ENCODE peak calls at places on chromosomes 6 and 20, in four cellular contexts. Z is fibroblast of lung, Q is AG04450, V is aorta. N is an unnamed sample. For H3K27me3 and H3K9me3, the result is how much of the 10 kb centered on the place peaks cover.

GRCh38 chr6:161273356-161273751 is 507 bp downstream of the AGPAT4 start:
- DNase-seq in V (peak), Q (no peak), Z (peak), N (peak)

GRCh38 chr6:52371656-52372151 is 9.8 kb downstream of the PAQR8 start:
- DNase-seq in Q (no peak), Z (peak), V (no peak), N (no peak)

GRCh38 chr20:62429455-62430310 is 2.3 kb upstream of the RBBP8NL start:
- DNase-seq in Q (no peak), Z (no peak), V (no peak), N (no peak)

GRCh38 chr20:62646851-62647520 is 4.7 kb downstream of the SLCO4A1 start:
- DNase-seq in Z (no peak), V (no peak), Q (no peak), N (no peak)

GRCh38 chr20:44075191-44075949 is 111.6 kb downstream of the JPH2 start:
- DNase-seq in Z (no peak), V (no peak), Q (no peak), N (no peak)

GRCh38 chr6:134026597-134026996 is 25.8 kb downstream of the SLC2A12 start:
- DNase-seq in Z (peak), V (no peak), Q (no peak), N (no peak)

GRCh38 chr6:132388291-132388690 is 13.0 kb downstream of the MOXD1 start:
- DNase-seq in V (no peak), Q (no peak), Z (no peak), N (no peak)

GRCh38 chr6:129047834-129048233 is 164.9 kb downstream of the LAMA2 start:
- DNase-seq in Q (no peak), V (no peak), Z (no peak), N (no peak)

GRCh38 chr20:57653546-57653900 is 33.3 kb upstream of the ZBP1 start:
- DNase-seq in Z (no peak), Q (no peak), V (no peak), N (peak)

GRCh38 chr6:11854418-11855165 is 76.0 kb upstream of the ADTRP start:
- DNase-seq in Q (peak), Z (peak), V (no peak), N (no peak)

GRCh38 chr6:89792881-89793280 is 26.7 kb downstream of the MDN1 start:
- DNase-seq in V (no peak), Q (no peak), Z (peak), N (no peak)

GRCh38 chr6:54481096-54481495 is 172.9 kb downstream of the TINAG start:
- DNase-seq in Q (no peak), V (no peak), Z (no peak), N (no peak)

GRCh38 chr20:23205656-23206055 is 119.5 kb upstream of the CD93 start:
- DNase-seq in Z (peak), V (peak), Q (no peak), N (peak)

GRCh38 chr20:61529354-61529753 is 277.3 kb downstream of the CDH4 start:
- DNase-seq in Q (no peak), Z (no peak), V (no peak), N (no peak)

GRCh38 chr6:167683028-167683862 is 143.5 kb upstream of the AFDN start:
- DNase-seq in Q (no peak), V (peak), Z (peak), N (no peak)

GRCh38 chr20:37907677-37908397 is 4.9 kb downstream of the VSTM2L start:
- DNase-seq in Q (peak), Z (no peak), V (no peak), N (no peak)

GRCh38 chr6:18126116-18126515 is 3.6 kb upstream of the NHLRC1 start:
- DNase-seq in Q (no peak), Z (peak), V (no peak), N (no peak)

GRCh38 chr6:169023161-169023874 is 230.3 kb downstream of the THBS2 start:
- DNase-seq in Z (no peak), Q (no peak), V (no peak), N (no peak)

GRCh38 chr20:16580127-16580526 is 6.9 kb upstream of the KIF16B start:
- DNase-seq in V (no peak), Z (peak), Q (no peak), N (no peak)

GRCh38 chr6:31763617-31763940 is 1.1 kb downstream of the SAPCD1 start:
- DNase-seq in V (no peak), Z (peak), Q (no peak), N (no peak)

GRCh38 chr20:13430346-13431002 is 208.3 kb downstream of the TASP1 start:
- DNase-seq in Z (no peak), Q (no peak), V (no peak), N (no peak)

GRCh38 chr6:167795321-167795811 is 31.3 kb upstream of the AFDN start:
- DNase-seq in Q (no peak), V (no peak), Z (no peak), N (no peak)

GRCh38 chr20:37917436-37917835 is 14.5 kb downstream of the VSTM2L start:
- DNase-seq in V (no peak), Z (no peak), Q (no peak), N (no peak)

GRCh38 chr20:39944861-39945260 is 744.2 kb downstream of the MAFB start:
- DNase-seq in Z (no peak), V (no peak), Q (no peak), N (no peak)

GRCh38 chr6:10676403-10676802 is 18.0 kb downstream of the C6orf52 start:
- DNase-seq in V (no peak), Z (no peak), Q (no peak), N (no peak)

GRCh38 chr6:163132050-163132750 is 282.3 kb upstream of the QKI start:
- DNase-seq in Q (no peak), V (no peak), Z (peak), N (no peak)

GRCh38 chr6:16555550-16555949 is 205.7 kb downstream of the ATXN1 start:
- DNase-seq in V (no peak), Q (no peak), Z (no peak), N (no peak)

DNA sequence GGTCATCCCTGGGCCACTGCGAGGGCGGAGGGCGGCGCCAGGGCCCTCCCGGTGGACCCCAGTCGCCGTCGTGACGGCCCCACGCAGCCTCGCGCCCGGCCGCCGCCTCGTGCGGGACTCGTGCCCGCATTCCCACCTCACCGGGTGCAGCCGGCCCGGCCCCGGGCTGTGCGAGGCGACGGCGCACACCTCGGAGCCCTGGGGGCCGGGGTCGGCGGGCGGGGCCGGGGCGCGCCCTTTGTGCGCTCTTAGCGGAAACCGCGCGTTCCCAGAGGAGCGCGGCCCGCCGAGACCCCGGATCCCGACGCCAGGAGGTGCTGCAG is 5.5 kb upstream of the DLL1 start:
- DNase-seq in Q (no peak), V (no peak), Z (no peak), N (no peak)
- H3K4me3 ChIP-seq in Q (no peak), V (no peak), Z (no peak), N (peak)

DNA sequence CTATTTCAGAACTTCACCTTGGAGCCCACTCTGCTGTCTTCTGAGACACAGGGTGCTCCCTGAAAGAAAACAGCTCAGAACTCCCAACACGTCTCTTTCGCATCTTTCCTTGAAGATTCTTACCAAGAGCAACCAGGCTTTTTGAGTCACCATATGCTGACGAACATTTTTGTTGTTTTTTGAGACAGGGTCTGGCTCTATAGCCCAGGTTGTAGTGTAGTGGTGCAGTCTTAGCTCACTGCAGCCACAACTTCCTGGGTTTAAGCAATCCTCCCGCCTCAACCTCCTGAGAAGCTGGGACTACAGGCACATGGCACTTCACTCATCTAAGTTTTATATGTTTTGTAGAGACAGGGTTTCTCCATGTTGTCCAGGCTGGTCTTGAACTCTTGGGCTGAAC is 68.5 kb downstream of the TRMT11 start:
- DNase-seq in Z (no peak), V (no peak), Q (no peak), N (no peak)
- H3K27me3 ChIP-seq in Z (under half), V (under half), Q (under half), N (under half)

GRCh38 chr20:59805786-59806577 is 127.5 kb downstream of the SYCP2 start:
- DNase-seq in V (no peak), Q (no peak), Z (no peak), N (no peak)

GRCh38 chr20:59805266-59805665 is 128.2 kb downstream of the SYCP2 start:
- DNase-seq in Z (no peak), V (no peak), Q (no peak), N (no peak)

GRCh38 chr20:59806578-59806975 is 126.9 kb downstream of the SYCP2 start:
- DNase-seq in V (no peak), Q (no peak), Z (no peak), N (no peak)

GRCh38 chr20:59802471-59803221 is 130.8 kb downstream of the SYCP2 start:
- DNase-seq in Z (no peak), V (no peak), Q (no peak), N (no peak)

DNA sequence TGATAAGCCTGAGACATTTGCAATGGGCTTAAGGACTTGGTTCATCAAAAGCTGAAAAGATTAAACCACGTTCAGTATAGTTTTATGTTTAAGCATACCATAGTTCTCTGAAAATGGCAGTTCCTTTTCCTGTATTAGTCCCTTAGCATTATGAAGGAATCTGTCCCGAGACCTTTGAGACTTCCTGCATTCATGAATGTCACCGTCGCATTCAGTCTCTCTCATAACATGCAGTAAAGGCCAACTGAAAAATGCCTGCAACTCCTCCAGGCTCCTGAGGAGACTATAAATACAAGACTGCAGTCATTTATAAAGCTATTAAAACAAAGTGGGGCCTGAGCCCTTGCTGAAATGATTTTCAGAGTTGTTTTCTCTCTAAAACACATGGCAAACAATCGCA is 129.1 kb downstream of the SYCP2 start:
- DNase-seq in Z (no peak), V (no peak), Q (no peak), N (no peak)
- H3K9me3 ChIP-seq in Z (under half), V (under half), Q (under half), N (under half)

DNA sequence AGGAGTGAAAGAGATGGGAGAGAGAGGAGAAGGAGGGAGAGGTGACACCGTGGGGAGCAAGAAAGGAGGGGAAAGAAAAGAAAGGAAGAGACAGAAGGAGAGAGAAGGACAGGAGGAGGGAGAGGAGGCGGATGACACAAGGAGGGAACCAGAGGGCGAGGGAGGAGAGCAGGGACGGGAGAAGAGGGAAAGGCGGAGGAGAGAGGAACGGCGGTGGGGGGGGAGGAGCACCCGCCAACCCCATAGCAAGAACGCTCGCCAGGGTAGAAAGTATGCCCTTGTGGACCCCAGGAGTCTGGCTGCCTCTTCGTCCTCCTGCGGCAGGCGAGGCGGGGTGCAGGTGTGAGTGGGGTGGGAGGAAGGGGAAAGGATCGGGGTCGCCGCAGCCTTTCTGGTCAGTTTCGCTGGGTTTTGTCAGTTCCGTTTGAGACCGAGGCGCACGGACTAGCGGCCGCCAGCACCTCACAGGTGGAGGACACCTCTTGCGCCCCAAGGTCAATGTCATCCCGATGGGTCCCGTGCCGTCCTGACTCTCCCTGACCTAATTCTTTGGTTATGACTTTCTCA is 4.4 kb upstream of the INSM1 start:
- DNase-seq in Z (no peak), V (no peak), Q (no peak), N (no peak)
- H3K4me3 ChIP-seq in Z (no peak), V (no peak), Q (no peak), N (no peak)

GRCh38 chr20:46114449-46114848 is 3.7 kb upstream of the CD40 start:
- DNase-seq in Z (no peak), Q (no peak), V (no peak), N (no peak)

GRCh38 chr20:46113071-46113470 is 5.0 kb upstream of the CD40 start:
- DNase-seq in Z (no peak), Q (no peak), V (no peak), N (no peak)

GRCh38 chr20:46111028-46111835 is 6.9 kb upstream of the CD40 start:
- DNase-seq in Z (peak), Q (no peak), V (peak), N (peak)

GRCh38 chr20:46112430-46113020 is 5.6 kb upstream of the CD40 start:
- DNase-seq in Q (no peak), Z (no peak), V (no peak), N (no peak)

GRCh38 chr20:46111836-46112212 is 6.3 kb upstream of the CD40 start:
- DNase-seq in Z (no peak), Q (no peak), V (no peak), N (no peak)
- H3K27me3 ChIP-seq in Z (under half), Q (under half), V (under half), N (under half)

GRCh38 chr6:147299035-147299434 is 94.8 kb downstream of the STXBP5 start:
- DNase-seq in Q (no peak), Z (no peak), V (no peak), N (no peak)
- H3K9me3 ChIP-seq in Q (under half), Z (under half), V (under half), N (under half)

DNA sequence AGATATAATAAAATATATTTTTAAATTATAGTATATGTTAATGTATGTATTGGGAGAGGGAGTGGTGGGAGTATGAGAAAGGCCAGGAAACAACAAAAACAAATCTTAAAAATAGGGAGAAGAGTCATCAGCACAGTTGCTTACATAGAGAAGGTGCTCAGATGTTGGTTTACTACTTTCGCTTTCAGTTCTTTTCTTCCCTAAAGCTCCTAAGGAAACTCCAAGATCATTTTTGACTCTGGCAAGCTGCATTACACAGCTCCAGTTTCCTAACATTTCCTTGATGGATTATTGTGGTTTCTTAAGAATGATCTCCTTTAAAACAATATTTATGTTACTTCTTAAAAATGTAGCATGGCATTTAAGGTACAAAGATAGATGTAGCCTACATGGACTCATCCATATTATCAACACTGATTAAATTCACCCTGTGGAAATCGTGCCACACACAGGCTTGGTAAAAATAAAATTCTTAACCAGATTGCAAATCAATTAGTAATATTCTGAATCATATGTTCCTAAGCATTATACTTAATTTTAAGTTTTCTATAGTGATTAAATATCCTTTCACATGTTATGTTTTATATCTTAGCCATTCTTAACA is 118.0 kb upstream of the MAN1A1 start:
- DNase-seq in V (no peak), Z (peak), Q (peak), N (no peak)
- H3K4me3 ChIP-seq in V (no peak), Z (peak), Q (peak), N (no peak)